ENCODE peak calls at places on chromosomes 12 and 14, in four cellular contexts. U is HepG2, W is K562, D is H1. Y is an unnamed sample.
A peak's percentile ranks its signal among the peaks of the same experiment; 100 is the strongest.

GRCh38 chr14:104366931-104367810 is 212.4 kb upstream of the C14orf180 start:
- DNase-seq in U (no peak), W (no peak), D (no peak), Y (no peak)

GRCh38 chr12:59698599-59698998 is 102.8 kb downstream of the SLC16A7 start:
- DNase-seq in U (no peak), W (no peak), D (no peak), Y (no peak)

GRCh38 chr14:70856851-70857498 is 47.7 kb upstream of the MAP3K9 start:
- DNase-seq in U (no peak), W (no peak), D (no peak), Y (no peak)

GRCh38 chr12:6845395-6845794 is 4.7 kb downstream of the GNB3 start:
- DNase-seq in U (no peak), W (no peak), D (no peak), Y (no peak)

GRCh38 chr14:64464695-64465094 is 604 bp upstream of the AKAP5 start:
- DNase-seq in U (no peak), W (no peak), D (no peak), Y (no peak)

GRCh38 chr12:76470028-76470939 is 89.3 kb downstream of the OSBPL8 start:
- DNase-seq in U (no peak), W (peak; percentile 28), D (no peak), Y (peak; percentile 51)

GRCh38 chr14:55206175-55206574 is 14.8 kb upstream of the DLGAP5 start:
- DNase-seq in U (no peak), W (no peak), D (no peak), Y (no peak)

GRCh38 chr12:116933512-116934246 is 22.9 kb downstream of the FBXW8 start:
- DNase-seq in U (no peak), W (no peak), D (no peak), Y (no peak)

GRCh38 chr14:35695647-35696046 is 113.4 kb downstream of the RALGAPA1 start:
- DNase-seq in U (no peak), W (no peak), D (no peak), Y (no peak)

GRCh38 chr12:3009780-3010179 is 50.6 kb downstream of the TEAD4 start:
- DNase-seq in U (no peak), W (no peak), D (no peak), Y (no peak)

GRCh38 chr12:3227076-3227975 is 150.1 kb downstream of the TSPAN9 start:
- DNase-seq in U (no peak), W (no peak), D (no peak), Y (no peak)

GRCh38 chr14:84760506-84760905 is 769.4 kb upstream of the FLRT2 start:
- DNase-seq in U (no peak), W (no peak), D (no peak), Y (no peak)

GRCh38 chr14:77031680-77032482 is 3.4 kb upstream of the IRF2BPL start:
- DNase-seq in U (no peak), W (no peak), D (no peak), Y (no peak)

GRCh38 chr14:51595831-51596472 is 55.8 kb upstream of the FRMD6 start:
- DNase-seq in U (no peak), W (no peak), D (no peak), Y (no peak)

GRCh38 chr12:31507966-31508365 is 83.0 kb downstream of the DENND5B start:
- DNase-seq in U (no peak), W (no peak), D (no peak), Y (no peak)

GRCh38 chr12:50842637-50843493 is at the start of gene TMPRSS12:
- DNase-seq in U (no peak), W (no peak), D (peak; percentile 60), Y (no peak)

GRCh38 chr12:89832336-89832735 is 123.7 kb upstream of the ATP2B1 start:
- DNase-seq in U (no peak), W (no peak), D (no peak), Y (peak; percentile 35)

GRCh38 chr14:85241022-85241880 is 288.7 kb upstream of the FLRT2 start:
- DNase-seq in U (no peak), W (no peak), D (no peak), Y (no peak)

GRCh38 chr14:100540926-100541620 is 46.1 kb downstream of the BEGAIN start:
- DNase-seq in U (no peak), W (no peak), D (no peak), Y (no peak)

GRCh38 chr12:130425698-130426245 is 88.1 kb downstream of the PIWIL1 start:
- DNase-seq in U (no peak), W (no peak), D (no peak), Y (no peak)

DNA sequence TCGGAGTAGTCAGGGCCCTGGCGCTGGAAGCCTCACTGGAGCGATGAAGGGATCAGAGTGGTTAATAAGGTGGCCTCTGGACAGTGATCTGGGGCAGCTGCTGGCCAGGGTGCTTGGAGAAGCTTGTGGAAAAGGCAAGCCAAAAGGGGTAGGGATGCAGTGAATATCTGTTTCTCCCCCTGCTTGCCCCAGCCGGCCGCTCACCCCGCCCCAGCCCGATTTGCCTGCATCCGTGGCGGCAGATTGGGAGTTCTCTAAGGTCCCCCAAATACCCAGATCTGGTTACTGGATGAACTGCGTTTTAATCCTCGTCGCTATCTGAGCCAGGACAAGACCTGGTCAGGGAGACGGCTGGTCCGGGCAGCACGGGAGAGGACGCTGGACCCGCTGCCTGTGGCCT is 7.2 kb upstream of the HOXC6 start:
- DNase-seq in U (no peak), W (no peak), D (no peak), Y (no peak)
- TF ChIP-seq PHF8 in U (no peak), W (no peak), D (no peak), Y (no peak)

GRCh38 chr12:121980211-121980891 is 41.3 kb upstream of the BCL7A start:
- DNase-seq in U (no peak), W (no peak), D (no peak), Y (no peak)
- TF ChIP-seq PHF8 in U (no peak), W (no peak), D (no peak), Y (no peak)

GRCh38 chr12:75439930-75440329 is 40.6 kb upstream of the GLIPR1 start:
- DNase-seq in U (no peak), W (no peak), D (no peak), Y (no peak)

GRCh38 chr12:75438052-75438754 is 42.4 kb upstream of the GLIPR1 start:
- DNase-seq in U (no peak), W (no peak), D (no peak), Y (no peak)

GRCh38 chr12:75439048-75439447 is 41.5 kb upstream of the GLIPR1 start:
- DNase-seq in U (no peak), W (no peak), D (no peak), Y (no peak)

DNA sequence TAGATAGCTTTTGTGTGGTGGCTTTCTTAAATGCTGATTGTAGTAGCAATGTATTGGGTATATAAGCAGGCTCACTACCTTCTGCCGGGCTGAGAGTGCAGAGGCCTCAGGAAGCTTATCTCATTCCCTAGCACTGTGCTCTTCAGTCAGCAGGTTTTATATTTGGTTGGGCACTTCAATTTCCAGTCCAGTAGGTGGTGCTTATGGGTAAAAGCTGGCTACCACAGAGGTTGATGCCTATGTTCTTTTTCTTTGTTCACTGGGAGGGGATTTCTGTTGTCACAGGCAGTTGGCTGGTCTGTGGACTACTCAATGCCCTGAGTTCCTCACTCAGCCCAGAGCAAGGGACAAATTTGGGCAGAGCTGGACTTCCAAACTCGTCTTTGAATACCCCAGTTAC is 43.0 kb upstream of the GLIPR1 start:
- DNase-seq in U (peak; percentile 39), W (no peak), D (no peak), Y (peak; percentile 14)
- TF ChIP-seq PHF8 in U (no peak), W (no peak), D (no peak), Y (no peak)

GRCh38 chr12:51997156-51997555 is 9.6 kb upstream of the TAMALIN start:
- DNase-seq in U (no peak), W (no peak), D (no peak), Y (no peak)
- TF ChIP-seq PHF8 in U (no peak), W (no peak), D (no peak), Y (no peak)

DNA sequence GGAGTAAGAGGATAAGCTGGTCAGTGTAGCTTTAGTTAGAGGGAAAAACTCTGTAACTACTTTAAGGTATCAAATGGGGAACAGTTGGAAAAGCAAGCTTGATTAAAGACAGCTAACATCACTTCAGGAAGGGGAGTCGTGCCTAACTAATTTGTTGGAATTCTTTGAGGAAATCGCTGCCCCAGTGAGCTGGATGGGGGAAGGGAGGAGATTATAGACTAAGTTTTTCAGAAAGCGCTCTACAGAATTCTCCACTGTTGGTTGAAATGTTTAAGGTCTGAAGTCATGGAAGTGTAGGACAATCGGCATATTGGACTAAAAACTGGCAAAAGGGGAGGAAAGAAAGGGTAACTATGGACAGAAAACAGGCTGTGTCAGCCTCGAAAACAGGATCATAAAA is 229.9 kb upstream of the HMGA2 start:
- DNase-seq in U (no peak), W (no peak), D (no peak), Y (no peak)
- TF ChIP-seq PHF8 in U (no peak), W (no peak), D (no peak), Y (no peak)